ENCODE peak calls at places on chromosome 13, in five cellular contexts. L, C, D, U and A are unnamed samples.

GRCh38 chr13:51977606-51978005 is 33.6 kb downstream of the ATP7B start:
- DNase-seq in L (no peak), C (no peak), D (no peak), U (no peak), A (no peak)

GRCh38 chr13:50529154-50529882 is 314.2 kb downstream of the DLEU7 start:
- DNase-seq in L (peak; percentile 84), C (no peak), D (no peak), U (no peak), A (peak; percentile 62)

GRCh38 chr13:79775830-79776229 is 294.9 kb downstream of the NDFIP2 start:
- DNase-seq in L (peak; percentile 84), C (no peak), D (peak; percentile 14), U (peak; percentile 14), A (no peak)

GRCh38 chr13:98839826-98840769 is 87.6 kb upstream of the SLC15A1 start:
- DNase-seq in L (peak; percentile 61), C (peak; percentile 13), D (no peak), U (peak; percentile 51), A (peak; percentile 57)

GRCh38 chr13:98481511-98481951 is 95.4 kb downstream of the STK24 start:
- DNase-seq in L (no peak), C (no peak), D (no peak), U (no peak), A (no peak)

GRCh38 chr13:114147803-114148520 is 15.5 kb upstream of the RASA3 start:
- DNase-seq in L (no peak), C (no peak), D (no peak), U (no peak), A (no peak)

GRCh38 chr13:50438351-50438750 is 405.1 kb downstream of the DLEU7 start:
- DNase-seq in L (no peak), C (no peak), D (no peak), U (no peak), A (no peak)

GRCh38 chr13:100875392-100876043 is 200.9 kb upstream of the TMTC4 start:
- DNase-seq in L (peak; percentile 91), C (no peak), D (no peak), U (no peak), A (no peak)

GRCh38 chr13:95530178-95530577 is 22.3 kb upstream of the CLDN10 start:
- DNase-seq in L (peak; percentile 11), C (no peak), D (peak; percentile 76), U (no peak), A (no peak)